ENCODE peak calls at places on chromosome 18, in eight cellular contexts. M is NCI-H1092; A is islet precursor cell; H is endothelial cell; P is stimulated activated CD4-positive, alpha-beta T cell treated with anti-CD3 and anti-CD28 coated beads, Interleukin-1b, Interleukin-23, amount 100 ng/mL, for 24 hours; I is iPS-NIHi11; S is T-helper 2 cell; Y is fibroblast of gingiva. E is an unnamed sample.

GRCh38 chr18:46343940-46344372 is 239.8 kb downstream of the HAUS1 start:
- DNase-seq in M (no peak), A (no peak), H (peak), P (no peak), I (peak), S (peak), Y (no peak), E (no peak)

GRCh38 chr18:7830468-7830867 is 263.4 kb downstream of the PTPRM start:
- DNase-seq in M (no peak), A (no peak), H (no peak), P (no peak), I (peak), S (no peak), Y (no peak), E (no peak)

GRCh38 chr18:48889115-48889941 is 61.4 kb downstream of the SMAD7 start:
- DNase-seq in M (no peak), A (peak), H (no peak), P (no peak), I (peak), S (no peak), Y (no peak), E (no peak)

GRCh38 chr18:45167109-45167551 is 448.1 kb upstream of the SLC14A2 start:
- DNase-seq in M (no peak), A (no peak), H (no peak), P (no peak), I (no peak), S (no peak), Y (no peak), E (no peak)

GRCh38 chr18:75639468-75639831 is 211.9 kb upstream of the SMIM21 start:
- DNase-seq in M (no peak), A (no peak), H (no peak), P (no peak), I (no peak), S (no peak), Y (no peak), E (no peak)

GRCh38 chr18:23921716-23922285 is 92.8 kb upstream of the TTC39C start:
- DNase-seq in M (no peak), A (peak), H (no peak), P (no peak), I (peak), S (no peak), Y (no peak), E (no peak)

GRCh38 chr18:30094556-30094955 is 948.0 kb downstream of the DSC3 start:
- DNase-seq in M (no peak), A (no peak), H (no peak), P (no peak), I (no peak), S (no peak), Y (peak), E (no peak)

GRCh38 chr18:22238036-22238435 is 68.6 kb downstream of the GATA6 start:
- DNase-seq in M (no peak), A (no peak), H (no peak), P (no peak), I (no peak), S (peak), Y (no peak), E (no peak)

GRCh38 chr18:57249109-57249508 is 102.2 kb downstream of the BOD1L2 start:
- DNase-seq in M (no peak), A (peak), H (no peak), P (no peak), I (no peak), S (no peak), Y (no peak), E (no peak)

GRCh38 chr18:22032392-22032961 is 136.9 kb upstream of the GATA6 start:
- DNase-seq in M (no peak), A (peak), H (no peak), P (no peak), I (peak), S (no peak), Y (no peak), E (peak)

GRCh38 chr18:49631146-49631866 is 69.4 kb downstream of the LIPG start:
- DNase-seq in M (no peak), A (peak), H (no peak), P (no peak), I (no peak), S (no peak), Y (no peak), E (no peak)

GRCh38 chr18:8706981-8707940 is 1.9 kb downstream of the MTCL1 start:
- DNase-seq in M (peak), A (peak), H (peak), P (no peak), I (peak), S (no peak), Y (peak), E (peak)

GRCh38 chr18:75316826-75317225 is 106.2 kb downstream of the TSHZ1 start:
- DNase-seq in M (no peak), A (no peak), H (no peak), P (no peak), I (no peak), S (no peak), Y (no peak), E (no peak)

GRCh38 chr18:49993299-49993698 is 180.0 kb upstream of the ACAA2 start:
- DNase-seq in M (no peak), A (no peak), H (no peak), P (no peak), I (no peak), S (no peak), Y (no peak), E (no peak)

GRCh38 chr18:47522359-47522758 is 270.9 kb upstream of the SKOR2 start:
- DNase-seq in M (no peak), A (no peak), H (no peak), P (no peak), I (no peak), S (no peak), Y (no peak), E (no peak)

GRCh38 chr18:22330508-22330907 is 87.2 kb downstream of the CTAGE1 start:
- DNase-seq in M (no peak), A (no peak), H (no peak), P (no peak), I (peak), S (no peak), Y (no peak), E (no peak)

GRCh38 chr18:10381951-10382350 is 72.5 kb upstream of the APCDD1 start:
- DNase-seq in M (no peak), A (no peak), H (no peak), P (no peak), I (no peak), S (no peak), Y (no peak), E (no peak)

GRCh38 chr18:79200546-79201268 is 131.5 kb downstream of the ATP9B start:
- DNase-seq in M (no peak), A (peak), H (no peak), P (no peak), I (peak), S (no peak), Y (peak), E (peak)

GRCh38 chr18:44855681-44856080 is 175.0 kb downstream of the SETBP1 start:
- DNase-seq in M (no peak), A (no peak), H (no peak), P (no peak), I (no peak), S (no peak), Y (no peak), E (no peak)

GRCh38 chr18:9737814-9738160 is 29.7 kb downstream of the RAB31 start:
- DNase-seq in M (peak), A (peak), H (no peak), P (no peak), I (no peak), S (no peak), Y (no peak), E (no peak)

GRCh38 chr18:23281626-23282436 is 146.5 kb downstream of the CABLES1 start:
- DNase-seq in M (no peak), A (peak), H (no peak), P (no peak), I (no peak), S (no peak), Y (peak), E (peak)

GRCh38 chr18:14974088-14974487 is 226.1 kb downstream of the ANKRD30B start:
- DNase-seq in M (no peak), A (no peak), H (no peak), P (no peak), I (no peak), S (no peak), Y (peak), E (no peak)

GRCh38 chr18:50527636-50528307 is 32.1 kb upstream of the MAPK4 start:
- DNase-seq in M (no peak), A (no peak), H (no peak), P (no peak), I (no peak), S (no peak), Y (no peak), E (no peak)

GRCh38 chr18:12637393-12637792 is 20.5 kb downstream of the SPIRE1 start:
- DNase-seq in M (no peak), A (no peak), H (no peak), P (no peak), I (no peak), S (no peak), Y (no peak), E (no peak)

GRCh38 chr18:43578636-43579203 is 301.4 kb upstream of the SYT4 start:
- DNase-seq in M (peak), A (no peak), H (peak), P (no peak), I (no peak), S (no peak), Y (peak), E (no peak)

GRCh38 chr18:46587568-46587967 is 69.5 kb downstream of the LOXHD1 start:
- DNase-seq in M (no peak), A (no peak), H (no peak), P (no peak), I (no peak), S (no peak), Y (no peak), E (no peak)

GRCh38 chr18:52310651-52311050 is 29.3 kb upstream of the DCC start:
- DNase-seq in M (no peak), A (peak), H (no peak), P (no peak), I (no peak), S (no peak), Y (no peak), E (no peak)

GRCh38 chr18:63987743-63988142 is 17.9 kb downstream of the SERPINB8 start:
- DNase-seq in M (no peak), A (no peak), H (no peak), P (no peak), I (no peak), S (no peak), Y (peak), E (no peak)

GRCh38 chr18:67783215-67783946 is 266.9 kb upstream of the DSEL start:
- DNase-seq in M (no peak), A (no peak), H (no peak), P (no peak), I (no peak), S (no peak), Y (peak), E (peak)

GRCh38 chr18:73340135-73340934 is 472.5 kb upstream of the NETO1 start:
- DNase-seq in M (no peak), A (no peak), H (no peak), P (no peak), I (no peak), S (no peak), Y (peak), E (peak)

GRCh38 chr18:13562494-13563029 is 163.8 kb downstream of the FAM210A start:
- DNase-seq in M (no peak), A (no peak), H (no peak), P (peak), I (no peak), S (no peak), Y (no peak), E (no peak)

GRCh38 chr18:59141294-59142068 is 1.8 kb downstream of the SEC11C start:
- DNase-seq in M (peak), A (no peak), H (no peak), P (no peak), I (no peak), S (no peak), Y (no peak), E (no peak)

GRCh38 chr18:69725855-69726508 is 221.7 kb downstream of the CD226 start:
- DNase-seq in M (no peak), A (no peak), H (no peak), P (no peak), I (no peak), S (no peak), Y (no peak), E (no peak)

GRCh38 chr18:2912357-2913299 is 65.8 kb downstream of the EMILIN2 start:
- DNase-seq in M (no peak), A (peak), H (no peak), P (no peak), I (no peak), S (no peak), Y (no peak), E (no peak)

GRCh38 chr18:55488473-55488872 is 99.5 kb downstream of the TCF4 start:
- DNase-seq in M (peak), A (no peak), H (no peak), P (no peak), I (peak), S (no peak), Y (no peak), E (no peak)

GRCh38 chr18:7872569-7872968 is 305.5 kb downstream of the PTPRM start:
- DNase-seq in M (no peak), A (peak), H (no peak), P (no peak), I (no peak), S (no peak), Y (peak), E (peak)

E was measured in fibroblast of the conjunctiva.